ENCODE peak calls at places on chromosomes 7 and 10, in seven cellular contexts. One of them, this sample, is unnamed.
A peak's percentile ranks its signal among the peaks of the same experiment; 100 is the strongest.

GRCh38 chr10:104582966-104583365 is 58.1 kb upstream of the SORCS3 start:
- DNase-seq in substantia nigra: no peak
- DNase-seq in T-cell: no peak
- DNase-seq in HTR-8/SVneo: no peak
- DNase-seq in effector memory CD8-positive, alpha-beta T cell: no peak
- DNase-seq in A549: no peak
- DNase-seq in ELR: no peak
- DNase-seq in this sample: no peak

GRCh38 chr10:49270565-49270964 is 28.4 kb upstream of the C10orf71 start:
- DNase-seq in substantia nigra: no peak
- DNase-seq in ELR: no peak
- DNase-seq in effector memory CD8-positive, alpha-beta T cell: no peak
- DNase-seq in HTR-8/SVneo: no peak
- DNase-seq in A549: no peak
- DNase-seq in T-cell: no peak
- DNase-seq in this sample: no peak

GRCh38 chr10:34495938-34496337 is 319.2 kb downstream of the PARD3 start:
- DNase-seq in HTR-8/SVneo: no peak
- DNase-seq in T-cell: no peak
- DNase-seq in A549: no peak
- DNase-seq in effector memory CD8-positive, alpha-beta T cell: no peak
- DNase-seq in ELR: no peak
- DNase-seq in substantia nigra: no peak
- DNase-seq in this sample: no peak

GRCh38 chr10:129079705-129080104 is 387.3 kb upstream of the MGMT start:
- DNase-seq in substantia nigra: peak; percentile 34
- DNase-seq in T-cell: no peak
- DNase-seq in effector memory CD8-positive, alpha-beta T cell: no peak
- DNase-seq in ELR: no peak
- DNase-seq in A549: no peak
- DNase-seq in HTR-8/SVneo: no peak
- DNase-seq in this sample: no peak

GRCh38 chr10:122331100-122331499 is 43.4 kb upstream of the PLEKHA1 start:
- DNase-seq in substantia nigra: peak; percentile 41
- DNase-seq in T-cell: no peak
- DNase-seq in HTR-8/SVneo: no peak
- DNase-seq in ELR: no peak
- DNase-seq in A549: no peak
- DNase-seq in effector memory CD8-positive, alpha-beta T cell: no peak
- DNase-seq in this sample: no peak

GRCh38 chr10:65497837-65498236 is 1428.0 kb upstream of the LRRTM3 start:
- DNase-seq in T-cell: no peak
- DNase-seq in A549: no peak
- DNase-seq in effector memory CD8-positive, alpha-beta T cell: no peak
- DNase-seq in substantia nigra: no peak
- DNase-seq in HTR-8/SVneo: no peak
- DNase-seq in ELR: no peak
- DNase-seq in this sample: no peak

GRCh38 chr10:86520871-86521619 is 547 bp downstream of the WAPL start:
- DNase-seq in T-cell: no peak
- DNase-seq in effector memory CD8-positive, alpha-beta T cell: no peak
- DNase-seq in HTR-8/SVneo: peak; percentile 62
- DNase-seq in A549: peak; percentile 67
- DNase-seq in substantia nigra: peak; percentile 44
- DNase-seq in ELR: peak; percentile 77
- DNase-seq in this sample: peak; percentile 51

GRCh38 chr7:2924866-2925840 is 81.0 kb upstream of the GNA12 start:
- DNase-seq in substantia nigra: no peak
- DNase-seq in effector memory CD8-positive, alpha-beta T cell: no peak
- DNase-seq in A549: no peak
- DNase-seq in ELR: no peak
- DNase-seq in T-cell: no peak
- DNase-seq in HTR-8/SVneo: no peak
- DNase-seq in this sample: no peak

GRCh38 chr10:5659702-5660528 is 6.5 kb downstream of the ASB13 start:
- DNase-seq in effector memory CD8-positive, alpha-beta T cell: no peak
- DNase-seq in substantia nigra: no peak
- DNase-seq in ELR: peak; percentile 88
- DNase-seq in A549: peak; percentile 43
- DNase-seq in T-cell: no peak
- DNase-seq in HTR-8/SVneo: peak; percentile 51
- DNase-seq in this sample: peak; percentile 13

GRCh38 chr10:10872035-10872673 is 145.5 kb upstream of the CELF2 start:
- DNase-seq in ELR: peak; percentile 35
- DNase-seq in A549: no peak
- DNase-seq in HTR-8/SVneo: peak; percentile 25
- DNase-seq in substantia nigra: no peak
- DNase-seq in effector memory CD8-positive, alpha-beta T cell: no peak
- DNase-seq in T-cell: no peak
- DNase-seq in this sample: peak; percentile 99

GRCh38 chr10:93165367-93165766 is 91.7 kb downstream of the CYP26A1 start:
- DNase-seq in effector memory CD8-positive, alpha-beta T cell: no peak
- DNase-seq in HTR-8/SVneo: peak; percentile 46
- DNase-seq in T-cell: no peak
- DNase-seq in A549: no peak
- DNase-seq in ELR: peak; percentile 32
- DNase-seq in substantia nigra: no peak
- DNase-seq in this sample: no peak

GRCh38 chr7:117320523-117320922 is 2.3 kb downstream of the WNT2 start:
- DNase-seq in A549: no peak
- DNase-seq in effector memory CD8-positive, alpha-beta T cell: no peak
- DNase-seq in T-cell: no peak
- DNase-seq in substantia nigra: no peak
- DNase-seq in ELR: no peak
- DNase-seq in HTR-8/SVneo: no peak
- DNase-seq in this sample: no peak